ENCODE peak calls at places on chromosomes 3 and 15, in ten cellular contexts. D, K, J, F, H, U, Y, T, R and M are unnamed samples.

GRCh38 chr3:111392911-111393351 is 149.1 kb upstream of the CD96 start:
- DNase-seq in D (peak), K (no peak), J (no peak), F (no peak), H (no peak), U (no peak), Y (peak), T (no peak), R (no peak), M (peak)

GRCh38 chr3:11005686-11006256 is 13.2 kb downstream of the SLC6A1 start:
- DNase-seq in D (no peak), K (no peak), J (no peak), F (no peak), H (no peak), U (no peak), Y (no peak), T (no peak), R (no peak), M (peak)

GRCh38 chr15:94760348-94760747 is 529.0 kb downstream of the MCTP2 start:
- DNase-seq in D (no peak), K (no peak), J (no peak), F (no peak), H (no peak), U (no peak), Y (no peak), T (no peak), R (no peak), M (no peak)

GRCh38 chr15:83209333-83209732 is 1.7 kb upstream of the HDGFL3 start:
- DNase-seq in D (peak), K (no peak), J (no peak), F (no peak), H (no peak), U (no peak), Y (no peak), T (no peak), R (no peak), M (no peak)

GRCh38 chr15:29945943-29946591 is 123.8 kb upstream of the TJP1 start:
- DNase-seq in D (no peak), K (no peak), J (no peak), F (no peak), H (no peak), U (no peak), Y (no peak), T (peak), R (no peak), M (peak)

GRCh38 chr15:77966540-77967290 is 110.8 kb downstream of the TBC1D2B start:
- DNase-seq in D (peak), K (no peak), J (no peak), F (no peak), H (peak), U (peak), Y (peak), T (no peak), R (no peak), M (peak)

GRCh38 chr3:171996178-171996817 is 43.1 kb upstream of the FNDC3B start:
- DNase-seq in D (no peak), K (no peak), J (no peak), F (no peak), H (no peak), U (no peak), Y (no peak), T (no peak), R (no peak), M (no peak)

GRCh38 chr15:60530653-60531052 is 51.7 kb upstream of the ICE2 start:
- DNase-seq in D (no peak), K (no peak), J (no peak), F (no peak), H (no peak), U (no peak), Y (no peak), T (no peak), R (no peak), M (no peak)

GRCh38 chr3:128969993-128970740 is 23.7 kb downstream of the CFAP92 start:
- DNase-seq in D (peak), K (peak), J (no peak), F (no peak), H (peak), U (peak), Y (peak), T (no peak), R (peak), M (peak)

GRCh38 chr3:117548600-117548999 is 839.0 kb downstream of the TUSC7 start:
- DNase-seq in D (no peak), K (no peak), J (no peak), F (no peak), H (no peak), U (no peak), Y (no peak), T (no peak), R (no peak), M (no peak)

GRCh38 chr3:128432898-128433629 is 33.6 kb downstream of the DNAJB8 start:
- DNase-seq in D (peak), K (no peak), J (no peak), F (no peak), H (no peak), U (no peak), Y (no peak), T (no peak), R (no peak), M (no peak)

GRCh38 chr3:122987726-122988319 is 39.7 kb downstream of the SEMA5B start:
- DNase-seq in D (no peak), K (no peak), J (no peak), F (no peak), H (no peak), U (no peak), Y (no peak), T (no peak), R (no peak), M (no peak)